ENCODE peak calls at places on chromosomes 4 and X, in eight cellular contexts. D is ovary; Q is heart left ventricle; U is mesendoderm; E is Panc1; J is naive thymus-derived CD4-positive, alpha-beta T cell; F is aorta; V is HEK293T. A is an unnamed sample.

GRCh38 chrX:34879361-34879760 is 63.2 kb upstream of the FAM47B start:
- DNase-seq in D (no peak), Q (no peak), U (no peak), E (no peak), J (no peak), F (no peak), V (no peak), A (no peak)

GRCh38 chr4:4694296-4694772 is 152.5 kb upstream of the STX18 start:
- DNase-seq in D (peak; percentile 69), Q (no peak), U (peak; percentile 81), E (no peak), J (no peak), F (no peak), V (peak; percentile 59), A (peak; percentile 30)

GRCh38 chr4:187739771-187740170 is 255.8 kb upstream of the ZFP42 start:
- DNase-seq in D (no peak), Q (no peak), U (no peak), E (no peak), J (no peak), F (no peak), V (no peak), A (no peak)

GRCh38 chr4:158316264-158316663 is 106.0 kb downstream of the TMEM144 start:
- DNase-seq in D (no peak), Q (no peak), U (no peak), E (no peak), J (no peak), F (no peak), V (no peak), A (no peak)

GRCh38 chrX:112768563-112768962 is 72.1 kb downstream of the AMOT start:
- DNase-seq in D (no peak), Q (no peak), U (no peak), E (no peak), J (no peak), F (no peak), V (no peak), A (no peak)

GRCh38 chrX:53080628-53081580 is 1.3 kb upstream of the TSPYL2 start:
- DNase-seq in D (peak; percentile 51), Q (no peak), U (no peak), E (no peak), J (no peak), F (no peak), V (no peak), A (no peak)

GRCh38 chrX:101774340-101774739 is 114.7 kb upstream of the ARMCX2 start:
- DNase-seq in D (no peak), Q (no peak), U (no peak), E (no peak), J (no peak), F (no peak), V (no peak), A (no peak)

GRCh38 chr4:69078852-69079251 is 17.4 kb upstream of the UGT2B7 start:
- DNase-seq in D (no peak), Q (no peak), U (no peak), E (no peak), J (no peak), F (no peak), V (no peak), A (no peak)

GRCh38 chrX:132480581-132481203 is 8.1 kb downstream of the MBNL3 start:
- DNase-seq in D (no peak), Q (no peak), U (peak; percentile 7), E (no peak), J (peak; percentile 30), F (peak; percentile 42), V (no peak), A (peak; percentile 41)

GRCh38 chr4:10015140-10015753 is 6.0 kb downstream of the SLC2A9 start:
- DNase-seq in D (peak; percentile 56), Q (no peak), U (peak; percentile 76), E (no peak), J (no peak), F (no peak), V (no peak), A (no peak)

GRCh38 chrX:115560978-115561604 is at the start of gene PLS3:
- DNase-seq in D (peak; percentile 89), Q (peak; percentile 90), U (peak; percentile 93), E (no peak), J (no peak), F (peak; percentile 91), V (peak; percentile 93), A (peak; percentile 88)

GRCh38 chr4:166042510-166043055 is 169.5 kb downstream of the TLL1 start:
- DNase-seq in D (no peak), Q (no peak), U (no peak), E (no peak), J (no peak), F (no peak), V (no peak), A (no peak)

GRCh38 chr4:140152760-140153418 is 1.1 kb downstream of the MAML3 start:
- DNase-seq in D (peak; percentile 75), Q (peak; percentile 81), U (peak; percentile 70), E (no peak), J (peak; percentile 42), F (peak; percentile 74), V (peak; percentile 21), A (peak; percentile 65)

GRCh38 chr4:103786014-103786413 is 66.2 kb upstream of the TACR3 start:
- DNase-seq in D (no peak), Q (no peak), U (peak; percentile 88), E (peak; percentile 20), J (no peak), F (no peak), V (peak; percentile 41), A (no peak)

GRCh38 chrX:47497274-47497673 is 14.3 kb upstream of the ZNF41 start:
- DNase-seq in D (no peak), Q (no peak), U (no peak), E (no peak), J (no peak), F (no peak), V (no peak), A (no peak)

GRCh38 chr4:98976716-98977115 is 18.8 kb upstream of the METAP1 start:
- DNase-seq in D (no peak), Q (no peak), U (no peak), E (no peak), J (no peak), F (no peak), V (no peak), A (no peak)

GRCh38 chr4:165203541-165204461 is 3.6 kb upstream of the KLHL2 start:
- DNase-seq in D (no peak), Q (no peak), U (no peak), E (no peak), J (no peak), F (no peak), V (no peak), A (no peak)

GRCh38 chrX:130049821-130050220 is 60.5 kb downstream of the ELF4 start:
- DNase-seq in D (no peak), Q (no peak), U (no peak), E (no peak), J (no peak), F (no peak), V (no peak), A (no peak)

GRCh38 chrX:154008521-154008920 is 11.2 kb downstream of the IRAK1 start:
- DNase-seq in D (no peak), Q (no peak), U (no peak), E (no peak), J (no peak), F (no peak), V (no peak), A (no peak)

GRCh38 chr4:99179178-99179577 is 35.1 kb upstream of the ADH4 start:
- DNase-seq in D (no peak), Q (no peak), U (no peak), E (no peak), J (no peak), F (no peak), V (no peak), A (no peak)

GRCh38 chr4:125390126-125390525 is 75.4 kb downstream of the FAT4 start:
- DNase-seq in D (no peak), Q (no peak), U (no peak), E (peak; percentile 69), J (no peak), F (no peak), V (no peak), A (no peak)

GRCh38 chr4:166318810-166319525 is 445.9 kb downstream of the TLL1 start:
- DNase-seq in D (no peak), Q (no peak), U (no peak), E (no peak), J (no peak), F (no peak), V (no peak), A (no peak)

GRCh38 chrX:40809210-40809609 is 73.9 kb upstream of the MED14 start:
- DNase-seq in D (no peak), Q (no peak), U (no peak), E (no peak), J (no peak), F (no peak), V (no peak), A (no peak)

GRCh38 chrX:24996096-24996709 is 19.6 kb downstream of the ARX start:
- DNase-seq in D (no peak), Q (no peak), U (no peak), E (no peak), J (no peak), F (no peak), V (no peak), A (no peak)

GRCh38 chr4:99201687-99202086 is 17.4 kb downstream of the ADH6 start:
- DNase-seq in D (no peak), Q (no peak), U (no peak), E (no peak), J (no peak), F (no peak), V (no peak), A (no peak)

GRCh38 chr4:74886490-74886889 is 46.4 kb upstream of the PARM1 start:
- DNase-seq in D (no peak), Q (no peak), U (peak; percentile 8), E (no peak), J (no peak), F (no peak), V (peak; percentile 15), A (no peak)